ENCODE peak calls at places on chromosomes 2 and 18, in four cellular contexts. One of them, this sample, is unnamed.
A peak's percentile ranks its signal among the peaks of the same experiment; 100 is the strongest.

GRCh38 chr2:88596141-88596830 is 31.0 kb downstream of the EIF2AK3 start:
- DNase-seq in OCI-LY7: no peak
- DNase-seq in DND-41: no peak
- DNase-seq in tibial artery: no peak
- DNase-seq in this sample: no peak

GRCh38 chr2:9638532-9638931 is 7.7 kb upstream of the YWHAQ start:
- DNase-seq in OCI-LY7: no peak
- DNase-seq in DND-41: no peak
- DNase-seq in tibial artery: peak; percentile 89
- DNase-seq in this sample: no peak

GRCh38 chr2:132670104-132670960 is at the start of gene LYPD1:
- DNase-seq in OCI-LY7: no peak
- DNase-seq in DND-41: no peak
- DNase-seq in tibial artery: no peak
- DNase-seq in this sample: no peak

GRCh38 chr2:133711226-133711625 is 143.0 kb upstream of the NCKAP5 start:
- DNase-seq in OCI-LY7: no peak
- DNase-seq in DND-41: no peak
- DNase-seq in tibial artery: no peak
- DNase-seq in this sample: no peak

GRCh38 chr2:25620077-25620476 is 53.3 kb downstream of the DTNB start:
- DNase-seq in OCI-LY7: no peak
- DNase-seq in DND-41: no peak
- DNase-seq in tibial artery: no peak
- DNase-seq in this sample: no peak

GRCh38 chr2:191247381-191248057 is 2.3 kb downstream of the MYO1B start:
- DNase-seq in OCI-LY7: no peak
- DNase-seq in DND-41: no peak
- DNase-seq in tibial artery: no peak
- DNase-seq in this sample: no peak

GRCh38 chr2:238327751-238328150 is 7.4 kb downstream of the TRAF3IP1 start:
- DNase-seq in OCI-LY7: no peak
- DNase-seq in DND-41: no peak
- DNase-seq in tibial artery: no peak
- DNase-seq in this sample: no peak

GRCh38 chr18:45521151-45521550 is 94.1 kb upstream of the SLC14A2 start:
- DNase-seq in OCI-LY7: no peak
- DNase-seq in DND-41: no peak
- DNase-seq in tibial artery: no peak
- DNase-seq in this sample: no peak

GRCh38 chr2:219252084-219252483 is 959 bp upstream of the TUBA4B start:
- DNase-seq in OCI-LY7: peak; percentile 27
- DNase-seq in DND-41: no peak
- DNase-seq in tibial artery: no peak
- DNase-seq in this sample: no peak

GRCh38 chr2:30622452-30622851 is 175.4 kb downstream of the LCLAT1 start:
- DNase-seq in OCI-LY7: no peak
- DNase-seq in DND-41: peak; percentile 10
- DNase-seq in tibial artery: no peak
- DNase-seq in this sample: no peak

GRCh38 chr2:239324456-239324855 is 76.4 kb downstream of the HDAC4 start:
- DNase-seq in OCI-LY7: no peak
- DNase-seq in DND-41: peak; percentile 53
- DNase-seq in tibial artery: no peak
- DNase-seq in this sample: no peak

GRCh38 chr2:216012133-216012829 is 1.1 kb downstream of the MREG start:
- DNase-seq in OCI-LY7: peak; percentile 7
- DNase-seq in DND-41: no peak
- DNase-seq in tibial artery: no peak
- DNase-seq in this sample: no peak

GRCh38 chr2:69046221-69046662 is 33.3 kb downstream of the ANTXR1 start:
- DNase-seq in OCI-LY7: no peak
- DNase-seq in DND-41: no peak
- DNase-seq in tibial artery: no peak
- DNase-seq in this sample: no peak

GRCh38 chr2:177317443-177317842 is 52.9 kb upstream of the NFE2L2 start:
- DNase-seq in OCI-LY7: no peak
- DNase-seq in DND-41: no peak
- DNase-seq in tibial artery: no peak
- DNase-seq in this sample: no peak

GRCh38 chr2:218964041-218964771 is 4.7 kb downstream of the CDK5R2 start:
- DNase-seq in OCI-LY7: no peak
- DNase-seq in DND-41: no peak
- DNase-seq in tibial artery: no peak
- DNase-seq in this sample: no peak

GRCh38 chr2:85743304-85743978 is 10.3 kb upstream of the ATOH8 start:
- DNase-seq in OCI-LY7: no peak
- DNase-seq in DND-41: no peak
- DNase-seq in tibial artery: no peak
- DNase-seq in this sample: no peak

GRCh38 chr2:21072477-21073242 is 28.8 kb upstream of the APOB start:
- DNase-seq in OCI-LY7: no peak
- DNase-seq in DND-41: no peak
- DNase-seq in tibial artery: no peak
- DNase-seq in this sample: no peak

GRCh38 chr2:138602166-138602460 is 100.5 kb downstream of the SPOPL start:
- DNase-seq in OCI-LY7: no peak
- DNase-seq in DND-41: no peak
- DNase-seq in tibial artery: no peak
- DNase-seq in this sample: no peak

GRCh38 chr2:133489641-133490411 is 78.4 kb downstream of the NCKAP5 start:
- DNase-seq in OCI-LY7: no peak
- DNase-seq in DND-41: no peak
- DNase-seq in tibial artery: peak; percentile 67
- DNase-seq in this sample: no peak

GRCh38 chr2:168697668-168698121 is 104.7 kb upstream of the NOSTRIN start:
- DNase-seq in OCI-LY7: no peak
- DNase-seq in DND-41: no peak
- DNase-seq in tibial artery: no peak
- DNase-seq in this sample: no peak

GRCh38 chr2:165173215-165173614 is 30.6 kb downstream of the SCN3A start:
- DNase-seq in OCI-LY7: peak; percentile 20
- DNase-seq in DND-41: no peak
- DNase-seq in tibial artery: no peak
- DNase-seq in this sample: no peak

GRCh38 chr2:26685943-26686839 is 6.3 kb upstream of the KCNK3 start:
- DNase-seq in OCI-LY7: no peak
- DNase-seq in DND-41: no peak
- DNase-seq in tibial artery: no peak
- DNase-seq in this sample: no peak

GRCh38 chr18:79952996-79953559 is 1.6 kb upstream of the SLC66A2 start:
- DNase-seq in OCI-LY7: no peak
- DNase-seq in DND-41: no peak
- DNase-seq in tibial artery: no peak
- DNase-seq in this sample: no peak

GRCh38 chr2:98847853-98848252 is 88.2 kb downstream of the CRACDL start:
- DNase-seq in OCI-LY7: no peak
- DNase-seq in DND-41: no peak
- DNase-seq in tibial artery: no peak
- DNase-seq in this sample: no peak

GRCh38 chr2:25323042-25323514 is 18.6 kb downstream of the DNMT3A start:
- DNase-seq in OCI-LY7: no peak
- DNase-seq in DND-41: no peak
- DNase-seq in tibial artery: no peak
- DNase-seq in this sample: no peak

GRCh38 chr18:56043691-56044090 is 455.7 kb upstream of the TCF4 start:
- DNase-seq in OCI-LY7: no peak
- DNase-seq in DND-41: no peak
- DNase-seq in tibial artery: no peak
- DNase-seq in this sample: no peak

GRCh38 chr18:56038258-56039030 is 450.5 kb upstream of the TCF4 start:
- DNase-seq in OCI-LY7: peak; percentile 18
- DNase-seq in DND-41: no peak
- DNase-seq in tibial artery: no peak
- DNase-seq in this sample: no peak

GRCh38 chr18:56044239-56044638 is 456.2 kb upstream of the TCF4 start:
- DNase-seq in OCI-LY7: no peak
- DNase-seq in DND-41: no peak
- DNase-seq in tibial artery: no peak
- DNase-seq in this sample: no peak
- H3K9me3 ChIP-seq in OCI-LY7: no peaks in the 10 kb centered on the region
- H3K9me3 ChIP-seq in DND-41: peaks cover 7% of the 10 kb centered on the region
- H3K9me3 ChIP-seq in tibial artery: no peaks in the 10 kb centered on the region
- H3K9me3 ChIP-seq in this sample: no peaks in the 10 kb centered on the region

DNA sequence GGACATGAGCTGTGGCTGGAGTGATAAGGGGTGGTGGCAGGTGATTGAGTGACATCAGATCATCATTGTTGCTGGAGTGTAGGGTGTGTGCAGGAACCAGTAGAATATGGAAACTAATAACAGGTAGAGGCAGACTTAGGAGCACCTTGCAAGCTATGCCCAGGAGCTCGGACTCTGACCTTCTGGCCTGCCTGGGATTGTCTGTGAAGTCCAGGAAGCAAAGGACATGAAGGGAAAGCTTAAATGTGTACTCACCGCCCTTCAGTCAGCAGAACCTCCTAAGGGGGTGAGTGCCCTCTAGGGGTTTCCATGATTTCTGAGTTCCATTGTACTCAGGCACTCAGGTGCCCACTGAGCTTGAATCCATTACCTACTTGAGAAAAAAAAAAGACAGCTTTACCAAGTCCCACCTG is 104.2 kb downstream of the CRIM1 start:
- DNase-seq in OCI-LY7: no peak
- DNase-seq in DND-41: no peak
- DNase-seq in tibial artery: no peak
- DNase-seq in this sample: no peak
- H3K27ac ChIP-seq in OCI-LY7: no peak overlapping the region
- H3K27ac ChIP-seq in DND-41: no peak overlapping the region
- H3K27ac ChIP-seq in tibial artery: peak overlapping the region; percentile 79
- H3K27ac ChIP-seq in this sample: no peak overlapping the region

DNA sequence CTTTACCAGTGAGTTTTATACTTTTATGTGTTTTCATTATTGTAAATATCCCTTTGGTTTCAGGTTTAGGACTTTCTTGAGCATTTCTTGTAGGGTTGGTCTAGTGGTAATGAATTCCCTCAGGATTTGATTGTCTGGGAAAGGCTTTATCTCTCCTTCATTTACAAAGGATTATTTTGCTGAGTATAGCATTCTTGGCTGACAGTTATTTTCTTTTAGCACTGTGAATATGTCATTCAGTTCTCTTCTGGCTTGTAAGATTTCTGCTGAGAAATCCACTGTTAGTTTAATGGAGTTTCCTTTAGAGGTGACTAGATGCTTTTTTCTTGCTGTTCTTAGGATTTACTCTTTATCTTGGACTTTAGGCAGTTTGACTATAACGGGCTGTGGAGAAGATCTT is 373.9 kb downstream of the TSN start:
- DNase-seq in OCI-LY7: no peak
- DNase-seq in DND-41: no peak
- DNase-seq in tibial artery: no peak
- DNase-seq in this sample: no peak
- H3K9me3 ChIP-seq in OCI-LY7: peaks cover 10% of the 10 kb centered on the region
- H3K9me3 ChIP-seq in DND-41: peaks cover 5% of the 10 kb centered on the region
- H3K9me3 ChIP-seq in tibial artery: no peaks in the 10 kb centered on the region
- H3K9me3 ChIP-seq in this sample: no peaks in the 10 kb centered on the region

GRCh38 chr18:24246143-24246542 is 107.3 kb downstream of the CABYR start:
- DNase-seq in OCI-LY7: no peak
- DNase-seq in DND-41: no peak
- DNase-seq in tibial artery: no peak
- DNase-seq in this sample: no peak

GRCh38 chr18:24254071-24254470 is 115.2 kb downstream of the CABYR start:
- DNase-seq in OCI-LY7: no peak
- DNase-seq in DND-41: no peak
- DNase-seq in tibial artery: no peak
- DNase-seq in this sample: no peak

GRCh38 chr18:24244698-24245097 is 105.8 kb downstream of the CABYR start:
- DNase-seq in OCI-LY7: no peak
- DNase-seq in DND-41: no peak
- DNase-seq in tibial artery: no peak
- DNase-seq in this sample: no peak

GRCh38 chr18:24249716-24250115 is 110.9 kb downstream of the CABYR start:
- DNase-seq in OCI-LY7: no peak
- DNase-seq in DND-41: no peak
- DNase-seq in tibial artery: no peak
- DNase-seq in this sample: no peak

DNA sequence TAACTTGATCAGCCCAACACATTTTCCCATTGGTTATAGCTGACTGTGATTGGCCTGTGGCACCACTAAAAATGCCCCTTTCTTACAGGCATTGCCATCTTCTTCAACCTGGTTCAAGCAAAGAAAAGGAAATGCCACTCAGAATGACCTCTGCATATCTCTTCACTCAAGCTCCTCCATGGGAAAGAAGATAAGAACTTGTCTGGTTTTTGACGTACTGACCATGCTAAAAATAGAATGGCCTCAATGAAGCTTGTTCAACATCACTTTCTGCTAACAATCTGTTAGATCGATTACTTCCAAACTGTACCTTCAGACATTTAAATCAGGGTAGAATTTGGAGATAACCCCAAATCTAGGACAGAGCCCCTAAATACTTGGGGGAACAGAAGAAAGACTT is 109.5 kb downstream of the CABYR start:
- DNase-seq in OCI-LY7: no peak
- DNase-seq in DND-41: no peak
- DNase-seq in tibial artery: no peak
- DNase-seq in this sample: no peak
- H3K27ac ChIP-seq in OCI-LY7: no peak overlapping the region
- H3K27ac ChIP-seq in DND-41: no peak overlapping the region
- H3K27ac ChIP-seq in tibial artery: no peak overlapping the region
- H3K27ac ChIP-seq in this sample: no peak overlapping the region

DNA sequence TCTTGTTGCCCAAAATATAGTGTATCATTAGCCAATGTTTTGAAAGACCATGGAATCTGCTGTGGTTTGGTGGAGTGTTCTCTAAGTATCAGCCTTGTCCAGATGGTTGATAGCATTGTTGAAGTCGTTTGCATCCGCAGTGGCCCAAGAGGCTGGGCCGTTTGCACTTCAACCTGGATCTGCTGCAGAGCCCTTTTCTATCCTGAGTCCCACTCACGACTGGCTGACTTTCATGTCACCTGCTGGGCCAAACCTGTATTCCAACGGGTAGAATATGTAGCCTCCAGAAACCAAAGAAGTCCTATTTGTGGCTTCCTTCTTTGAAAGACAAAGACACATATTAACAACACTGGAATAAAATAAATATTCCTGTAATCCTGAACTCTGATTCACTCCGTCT is 1154.1 kb downstream of the RPIA start:
- DNase-seq in OCI-LY7: no peak
- DNase-seq in DND-41: no peak
- DNase-seq in tibial artery: no peak
- DNase-seq in this sample: no peak
- H3K9me3 ChIP-seq in OCI-LY7: no peaks in the 10 kb centered on the region
- H3K9me3 ChIP-seq in DND-41: no peaks in the 10 kb centered on the region
- H3K9me3 ChIP-seq in tibial artery: no peaks in the 10 kb centered on the region
- H3K9me3 ChIP-seq in this sample: no peaks in the 10 kb centered on the region